ENCODE peak calls at places on chromosomes 5 and 9, in ten cellular contexts. K is prostate gland, T is HCT116, P is IMR-90, Y is GM23338, Q is pancreas, R is ovary, S is GM23248, B is Karpas-422, F is K562. U is an unnamed sample.

GRCh38 chr9:81636280-81636653 is 53.1 kb downstream of the TLE1 start:
- DNase-seq in K (no peak), T (no peak), P (no peak), Y (no peak), Q (no peak), R (no peak), S (no peak), B (no peak), F (no peak), U (no peak)

GRCh38 chr5:127416896-127417295 is 100.5 kb upstream of the PRRC1 start:
- DNase-seq in K (no peak), T (no peak), P (no peak), Y (no peak), Q (no peak), R (no peak), S (no peak), B (no peak), F (no peak), U (no peak)

GRCh38 chr5:163821142-163821541 is 315.7 kb downstream of the MAT2B start:
- DNase-seq in K (no peak), T (no peak), P (no peak), Y (peak; percentile 54), Q (no peak), R (no peak), S (no peak), B (no peak), F (no peak), U (no peak)

GRCh38 chr5:51960617-51961115 is 577.4 kb downstream of the ISL1 start:
- DNase-seq in K (no peak), T (peak; percentile 7), P (no peak), Y (no peak), Q (no peak), R (no peak), S (peak; percentile 7), B (no peak), F (no peak), U (no peak)

GRCh38 chr5:126471875-126472537 is 48.8 kb downstream of the GRAMD2B start:
- DNase-seq in K (no peak), T (no peak), P (peak; percentile 88), Y (no peak), Q (no peak), R (no peak), S (peak; percentile 88), B (no peak), F (no peak), U (no peak)

GRCh38 chr5:88188458-88189132 is 80.0 kb downstream of the TMEM161B start:
- DNase-seq in K (no peak), T (peak; percentile 19), P (no peak), Y (peak; percentile 33), Q (no peak), R (no peak), S (peak; percentile 1), B (peak; percentile 49), F (no peak), U (no peak)

GRCh38 chr5:51468196-51468595 is 84.9 kb downstream of the ISL1 start:
- DNase-seq in K (no peak), T (no peak), P (no peak), Y (no peak), Q (no peak), R (no peak), S (no peak), B (no peak), F (no peak), U (no peak)

GRCh38 chr9:135084881-135085760 is 2.3 kb upstream of the OLFM1 start:
- DNase-seq in K (no peak), T (no peak), P (no peak), Y (no peak), Q (no peak), R (no peak), S (no peak), B (no peak), F (no peak), U (no peak)

GRCh38 chr5:137214446-137215189 is 284.5 kb downstream of the SPOCK1 start:
- DNase-seq in K (no peak), T (no peak), P (no peak), Y (no peak), Q (no peak), R (no peak), S (no peak), B (no peak), F (no peak), U (no peak)

GRCh38 chr5:3353561-3353960 is 242.1 kb upstream of the IRX1 start:
- DNase-seq in K (no peak), T (no peak), P (no peak), Y (no peak), Q (no peak), R (no peak), S (no peak), B (no peak), F (no peak), U (no peak)

GRCh38 chr5:149358294-149358651 is 427 bp downstream of the PCYOX1L start:
- DNase-seq in K (no peak), T (no peak), P (no peak), Y (peak; percentile 29), Q (no peak), R (peak; percentile 55), S (peak; percentile 46), B (peak; percentile 83), F (no peak), U (no peak)

GRCh38 chr9:127833555-127833954 is 20.9 kb downstream of the ENG start:
- DNase-seq in K (no peak), T (no peak), P (peak; percentile 55), Y (no peak), Q (no peak), R (no peak), S (peak; percentile 91), B (no peak), F (no peak), U (no peak)
- H3K27ac ChIP-seq in K (peak overlapping the region; percentile 33), T (no peak overlapping the region), P (peak overlapping the region; percentile 42), Y (no peak overlapping the region), Q (peak overlapping the region; percentile 18), R (peak overlapping the region; percentile 96), S (peak overlapping the region; percentile 100), B (no peak overlapping the region), F (no peak overlapping the region), U (no peak overlapping the region)

DNA sequence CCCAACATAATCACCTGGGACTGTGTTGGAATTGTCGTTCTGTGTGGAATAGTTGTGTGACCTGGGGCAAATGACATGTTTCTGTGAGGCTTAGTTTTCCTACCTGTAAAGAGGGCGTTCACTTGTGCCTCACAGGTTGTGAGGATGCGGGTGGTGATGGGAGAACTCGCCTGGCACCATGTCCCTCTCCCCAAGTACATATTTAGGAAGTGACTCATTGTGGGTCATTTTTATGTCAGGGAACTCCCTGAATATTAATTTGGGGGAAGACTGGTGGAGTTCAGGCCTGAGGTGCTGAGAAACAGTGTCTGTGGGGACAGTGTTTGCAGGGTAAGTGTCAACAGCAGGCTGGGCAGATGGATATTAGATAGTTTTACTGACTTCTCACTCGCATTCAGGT is 144.7 kb downstream of the KDM4C start:
- DNase-seq in K (no peak), T (peak; percentile 34), P (peak; percentile 9), Y (no peak), Q (no peak), R (no peak), S (peak; percentile 18), B (no peak), F (no peak), U (no peak)
- H3K27ac ChIP-seq in K (no peak overlapping the region), T (no peak overlapping the region), P (no peak overlapping the region), Y (no peak overlapping the region), Q (no peak overlapping the region), R (no peak overlapping the region), S (no peak overlapping the region), B (no peak overlapping the region), F (no peak overlapping the region), U (no peak overlapping the region)

DNA sequence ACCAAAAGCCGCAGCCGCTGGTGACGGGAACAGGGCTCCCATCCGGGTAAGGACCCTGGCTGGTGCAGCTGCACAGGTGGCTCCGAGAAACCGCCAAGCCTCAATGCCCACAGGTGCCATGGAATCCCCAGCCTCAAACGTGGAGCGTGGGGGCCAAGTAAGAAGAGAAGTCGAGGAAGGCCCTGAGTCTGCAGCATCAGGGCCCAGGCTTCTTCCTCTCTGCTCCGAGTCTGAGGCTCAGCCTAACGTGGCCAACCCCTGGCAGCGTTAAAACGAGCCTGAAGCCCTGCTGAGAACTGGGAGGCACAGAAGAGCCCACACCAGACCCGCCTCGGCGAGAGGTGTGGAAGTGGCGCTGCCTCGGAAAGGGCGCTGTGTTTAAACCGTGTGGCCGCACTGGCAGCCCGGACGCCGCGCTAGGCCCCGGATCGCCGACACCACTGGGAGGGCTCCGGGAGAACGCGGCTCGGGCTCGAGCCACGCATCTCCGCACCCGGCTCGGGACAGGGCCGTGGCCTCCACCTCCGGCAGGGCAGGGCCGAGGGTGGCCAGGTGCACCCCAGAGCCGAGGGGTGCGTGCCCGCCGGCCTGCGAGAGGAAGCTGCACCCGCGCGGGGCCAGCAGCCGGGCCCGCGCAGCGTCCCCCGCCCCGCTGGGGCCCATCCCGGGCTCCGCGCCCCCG is 730 bp downstream of the ZMYND19 start:
- DNase-seq in K (no peak), T (no peak), P (no peak), Y (peak; percentile 25), Q (no peak), R (no peak), S (peak; percentile 66), B (peak; percentile 73), F (no peak), U (no peak)
- H3K27ac ChIP-seq in K (no peak overlapping the region), T (peak overlapping the region; percentile 75), P (peak overlapping the region; percentile 69), Y (no peak overlapping the region), Q (no peak overlapping the region), R (no peak overlapping the region), S (no peak overlapping the region), B (peak overlapping the region; percentile 49), F (peak overlapping the region; percentile 76), U (peak overlapping the region; percentile 3)

GRCh38 chr5:65906256-65906655 is 20.1 kb upstream of the ERBIN start:
- DNase-seq in K (no peak), T (no peak), P (no peak), Y (no peak), Q (no peak), R (no peak), S (no peak), B (peak; percentile 2), F (no peak), U (no peak)

GRCh38 chr5:65902104-65902503 is 24.3 kb upstream of the ERBIN start:
- DNase-seq in K (no peak), T (no peak), P (no peak), Y (no peak), Q (no peak), R (no peak), S (no peak), B (peak; percentile 6), F (no peak), U (no peak)

GRCh38 chr5:65900746-65901145 is 25.6 kb upstream of the ERBIN start:
- DNase-seq in K (no peak), T (no peak), P (no peak), Y (no peak), Q (no peak), R (no peak), S (no peak), B (peak; percentile 29), F (no peak), U (no peak)

GRCh38 chr5:65907138-65907537 is 19.2 kb upstream of the ERBIN start:
- DNase-seq in K (no peak), T (no peak), P (no peak), Y (no peak), Q (no peak), R (no peak), S (peak; percentile 44), B (no peak), F (no peak), U (no peak)

DNA sequence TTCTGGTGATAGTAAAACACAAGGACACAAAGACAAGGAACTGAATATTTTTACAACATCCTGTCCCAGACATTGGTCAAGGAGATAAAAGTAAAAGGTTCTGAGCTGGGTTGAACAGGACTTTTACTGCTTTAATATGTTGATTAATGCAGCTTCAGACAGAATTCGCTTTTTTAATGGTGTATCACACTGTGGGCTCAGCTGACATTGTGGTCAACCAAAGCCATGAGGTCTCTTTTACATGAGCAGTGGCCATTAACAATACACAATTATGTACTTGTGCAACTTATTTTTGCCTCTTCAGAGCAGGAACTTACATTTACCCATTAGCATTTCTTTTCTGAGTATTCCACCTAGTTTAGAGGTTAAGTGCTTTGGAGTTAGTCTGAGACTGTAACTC is 22.8 kb upstream of the ERBIN start:
- DNase-seq in K (no peak), T (no peak), P (no peak), Y (no peak), Q (no peak), R (no peak), S (no peak), B (peak; percentile 34), F (no peak), U (no peak)
- H3K27ac ChIP-seq in K (no peak overlapping the region), T (no peak overlapping the region), P (no peak overlapping the region), Y (no peak overlapping the region), Q (no peak overlapping the region), R (no peak overlapping the region), S (no peak overlapping the region), B (no peak overlapping the region), F (no peak overlapping the region), U (no peak overlapping the region)

U was measured in substantia nigra.